ENCODE peak calls at places on chromosomes 16 and 17, in five cellular contexts. L, W, P, R and T are unnamed samples.

GRCh38 chr17:45580914-45581313 is 90.4 kb upstream of the PLEKHM1 start:
- DNase-seq in W (no peak), L (no peak), R (peak; percentile 23), P (no peak), T (no peak)

GRCh38 chr16:12413393-12413792 is 390.3 kb downstream of the CPPED1 start:
- DNase-seq in L (no peak), P (no peak), W (peak; percentile 13), R (no peak), T (no peak)

GRCh38 chr17:76262732-76263344 is 2.3 kb upstream of the UBALD2 start:
- DNase-seq in L (no peak), W (no peak), P (no peak), R (peak; percentile 88), T (no peak)

GRCh38 chr17:75272848-75273184 is 1.8 kb upstream of the MIF4GD start:
- DNase-seq in L (no peak), W (no peak), R (no peak), P (no peak), T (no peak)

GRCh38 chr16:23962001-23962400 is 126.2 kb downstream of the PRKCB start:
- DNase-seq in L (no peak), W (no peak), P (no peak), R (no peak), T (no peak)

GRCh38 chr17:72538921-72539352 is 418.1 kb downstream of the SOX9 start:
- DNase-seq in W (no peak), L (no peak), R (no peak), P (no peak), T (no peak)

GRCh38 chr16:4293181-4293716 is 20.4 kb upstream of the TFAP4 start:
- DNase-seq in W (no peak), P (no peak), R (no peak), L (no peak), T (no peak)

GRCh38 chr17:31435581-31435980 is 44.1 kb downstream of the RAB11FIP4 start:
- DNase-seq in P (no peak), R (no peak), L (no peak), W (no peak), T (no peak)

GRCh38 chr17:77127735-77128361 is 12.9 kb upstream of the SEC14L1 start:
- DNase-seq in R (peak; percentile 49), P (peak; percentile 25), L (no peak), W (no peak), T (no peak)

GRCh38 chr17:231191-231965 is 49.9 kb upstream of the DOC2B start:
- DNase-seq in L (no peak), R (no peak), P (no peak), W (no peak), T (no peak)

GRCh38 chr17:82098939-82099765 is 1.1 kb upstream of the FASN start:
- DNase-seq in R (no peak), P (no peak), L (no peak), W (no peak), T (no peak)

GRCh38 chr17:32283745-32284207 is 18.1 kb downstream of the RHBDL3 start:
- DNase-seq in L (peak; percentile 31), R (peak; percentile 47), W (no peak), P (no peak), T (no peak)

GRCh38 chr17:75848523-75849303 is 4.5 kb upstream of the UNC13D start:
- DNase-seq in W (peak; percentile 83), R (peak; percentile 69), L (no peak), P (peak; percentile 72), T (no peak)

GRCh38 chr16:10521681-10522274 is 58.6 kb downstream of the EMP2 start:
- DNase-seq in R (peak; percentile 68), W (peak; percentile 68), P (no peak), L (peak; percentile 79), T (peak; percentile 53)

GRCh38 chr17:81234506-81234855 is 4.4 kb downstream of the TEPSIN start:
- DNase-seq in R (no peak), W (no peak), P (no peak), L (no peak), T (no peak)

GRCh38 chr17:47957591-47958490 is at the start of gene PRR15L:
- DNase-seq in L (no peak), R (peak; percentile 43), W (no peak), P (no peak), T (no peak)

GRCh38 chr16:8914098-8914497 is 31.9 kb downstream of the LITAFD start:
- DNase-seq in W (no peak), P (no peak), R (no peak), L (no peak), T (no peak)

GRCh38 chr16:86571197-86571915 is 4.7 kb downstream of the FOXC2 start:
- DNase-seq in R (no peak), W (peak; percentile 6), P (no peak), L (no peak), T (no peak)

GRCh38 chr17:82978765-82979349 is 100.6 kb upstream of the METRNL start:
- DNase-seq in P (no peak), R (no peak), W (no peak), L (no peak), T (no peak)

GRCh38 chr17:8994319-8994718 is 27.0 kb upstream of the NTN1 start:
- DNase-seq in L (peak; percentile 63), R (peak; percentile 53), P (peak; percentile 24), W (peak; percentile 83), T (peak; percentile 4)

GRCh38 chr17:75231741-75232464 is 26.4 kb downstream of the NUP85 start:
- DNase-seq in W (no peak), L (no peak), R (no peak), P (no peak), T (no peak)

GRCh38 chr17:2904135-2904534 is 107.9 kb downstream of the RAP1GAP2 start:
- DNase-seq in L (peak; percentile 32), R (peak; percentile 88), P (no peak), W (peak; percentile 67), T (peak; percentile 6)

GRCh38 chr17:38663125-38663751 is 11.5 kb downstream of the EPOP start:
- DNase-seq in R (peak; percentile 74), P (no peak), L (peak; percentile 52), W (peak; percentile 96), T (no peak)

GRCh38 chr16:3503513-3503912 is 2.7 kb downstream of the CLUAP1 start:
- DNase-seq in R (peak; percentile 17), P (no peak), W (no peak), L (no peak), T (no peak)

GRCh38 chr17:31349454-31349853 is 28.0 kb upstream of the EVI2A start:
- DNase-seq in L (no peak), W (no peak), P (no peak), R (no peak), T (no peak)

GRCh38 chr17:33118391-33118790 is 126.7 kb downstream of the SPACA3 start:
- DNase-seq in L (no peak), R (no peak), P (no peak), W (no peak), T (no peak)

GRCh38 chr17:82863941-82864720 is 24.3 kb upstream of the ZNF750 start:
- DNase-seq in L (peak; percentile 92), P (peak; percentile 49), R (peak; percentile 53), W (peak; percentile 33), T (peak; percentile 77)

GRCh38 chr17:75090871-75091854 is 3.4 kb downstream of the SLC16A5 start:
- DNase-seq in P (no peak), W (no peak), L (no peak), R (peak; percentile 21), T (no peak)

GRCh38 chr17:41710472-41711090 is 1.6 kb upstream of the GAST start:
- DNase-seq in L (peak; percentile 80), P (no peak), W (no peak), R (peak; percentile 82), T (no peak)